ENCODE peak calls at places on chromosome 2, in four cellular contexts. U is IMR-90, O is mesendoderm, P is trophoblast cell. N is an unnamed sample.

GRCh38 chr2:225597911-225598310 is 198.4 kb downstream of the NYAP2 start:
- DNase-seq in U (no peak), P (peak), O (no peak), N (no peak)

GRCh38 chr2:10382313-10383061 is 65.6 kb downstream of the ODC1 start:
- DNase-seq in P (no peak), U (no peak), O (peak), N (peak)

GRCh38 chr2:238724728-238725127 is 123.2 kb upstream of the TWIST2 start:
- DNase-seq in U (no peak), O (no peak), P (no peak), N (no peak)

GRCh38 chr2:132593171-132593570 is 76.8 kb downstream of the LYPD1 start:
- DNase-seq in P (no peak), O (peak), U (peak), N (no peak)

GRCh38 chr2:239398536-239398935 is 2.3 kb downstream of the HDAC4 start:
- DNase-seq in P (no peak), U (no peak), O (no peak), N (peak)

GRCh38 chr2:29916571-29916970 is 4.8 kb downstream of the ALK start:
- DNase-seq in P (no peak), O (no peak), U (no peak), N (no peak)

GRCh38 chr2:168097431-168097830 is 150.0 kb downstream of the STK39 start:
- DNase-seq in U (no peak), O (no peak), P (peak), N (no peak)

GRCh38 chr2:238560234-238560633 is 133.5 kb downstream of the ASB1 start:
- DNase-seq in O (peak), P (no peak), U (no peak), N (peak)

GRCh38 chr2:57372237-57372962 is 674.2 kb upstream of the VRK2 start:
- DNase-seq in P (no peak), U (no peak), O (no peak), N (no peak)

GRCh38 chr2:231699006-231699405 is 9.3 kb upstream of the PTMA start:
- DNase-seq in P (no peak), U (peak), O (no peak), N (no peak)

GRCh38 chr2:58203018-58203417 is 38.1 kb downstream of the FANCL start:
- DNase-seq in U (no peak), O (no peak), P (no peak), N (no peak)

GRCh38 chr2:190119257-190119656 is 56.7 kb upstream of the MSTN start:
- DNase-seq in O (peak), P (no peak), U (no peak), N (peak)

GRCh38 chr2:71457123-71457958 is 4.0 kb downstream of the DYSF start:
- DNase-seq in U (no peak), P (no peak), O (no peak), N (no peak)
- H2AK5ac ChIP-seq in U (no peak), P (no peak), O (no peak), N (no peak)

DNA sequence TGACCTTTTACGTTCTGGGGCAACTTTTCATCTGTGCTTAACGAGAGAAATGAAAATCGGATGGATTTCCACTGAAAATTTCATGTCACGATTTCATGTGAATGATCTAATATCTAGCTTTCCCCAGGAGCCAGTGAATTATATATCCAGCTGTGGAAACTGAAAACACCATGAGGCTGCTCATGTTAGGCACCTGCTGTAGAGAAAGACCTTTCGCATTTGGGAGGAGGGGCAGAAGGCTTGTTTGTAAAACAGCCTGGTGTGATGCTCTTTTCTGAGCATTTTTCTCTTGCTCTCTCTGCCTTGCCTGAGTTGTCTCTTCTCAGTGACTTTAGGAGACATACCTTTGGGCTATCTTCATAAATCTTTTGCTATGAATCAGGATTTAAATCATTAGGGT is 84.6 kb upstream of the CYP1B1 start:
- DNase-seq in P (no peak), U (no peak), O (no peak), N (no peak)
- H2AK5ac ChIP-seq in P (no peak), U (no peak), O (no peak), N (no peak)

DNA sequence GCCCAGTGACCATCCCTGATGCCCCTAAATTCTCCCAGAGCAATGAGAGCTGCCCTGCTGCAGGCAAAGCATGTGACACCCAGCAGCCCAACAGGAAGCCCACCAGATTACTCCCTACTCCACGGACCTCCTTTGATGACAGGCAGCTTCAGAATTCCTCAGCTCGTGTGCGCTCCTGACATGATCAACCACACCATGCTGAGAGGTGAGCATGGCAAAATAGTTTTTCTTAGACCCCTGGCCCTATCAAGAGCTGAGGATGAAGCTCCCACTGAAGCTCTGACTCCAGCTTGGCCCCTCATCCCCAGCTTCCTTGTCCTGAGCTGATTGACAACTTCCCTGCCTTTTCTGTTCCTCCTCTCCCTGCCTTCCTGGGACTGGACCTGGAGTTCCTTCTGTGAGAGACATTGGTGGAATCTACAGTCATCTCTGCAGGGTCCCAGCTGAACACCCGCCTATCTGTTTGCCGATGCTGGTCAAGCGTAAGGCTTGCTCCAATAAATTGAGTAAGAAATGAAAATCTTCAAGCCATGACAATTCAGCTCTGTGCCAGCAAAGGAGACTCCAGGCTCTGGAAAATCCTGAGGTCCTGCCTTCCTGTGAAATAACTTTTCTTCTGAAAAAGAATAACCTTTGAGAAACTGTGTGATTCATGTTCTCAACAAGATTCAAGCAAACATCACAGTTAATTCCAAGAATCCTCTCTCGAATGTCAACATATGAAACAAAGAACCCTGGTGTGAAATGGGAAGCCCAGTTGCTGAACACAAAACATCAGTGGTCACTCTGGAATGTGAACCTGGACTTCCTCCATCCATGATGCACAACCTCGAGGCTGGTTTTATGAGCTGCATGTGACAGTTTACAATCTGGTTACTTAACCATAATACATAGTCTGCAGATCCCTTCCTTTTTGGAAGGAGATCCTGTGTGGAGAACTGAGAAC is 201.1 kb downstream of the SPP2 start:
- DNase-seq in O (no peak), U (peak), P (no peak), N (no peak)
- H2AK5ac ChIP-seq in O (no peak), U (peak), P (no peak), N (no peak)

GRCh38 chr2:108382196-108382595 is 4.4 kb downstream of the SULT1C4 start:
- DNase-seq in P (no peak), U (peak), O (peak), N (no peak)
- H2AK5ac ChIP-seq in P (no peak), U (no peak), O (no peak), N (no peak)

GRCh38 chr2:8544786-8545631 is 136.8 kb upstream of the ID2 start:
- DNase-seq in O (no peak), U (peak), P (peak), N (peak)

GRCh38 chr2:8544168-8544785 is 137.6 kb upstream of the ID2 start:
- DNase-seq in U (no peak), O (no peak), P (no peak), N (peak)

GRCh38 chr2:8543065-8543411 is 138.8 kb upstream of the ID2 start:
- DNase-seq in P (no peak), O (no peak), U (no peak), N (peak)

GRCh38 chr2:8542381-8543064 is 139.3 kb upstream of the ID2 start:
- DNase-seq in P (no peak), O (no peak), U (no peak), N (peak)

DNA sequence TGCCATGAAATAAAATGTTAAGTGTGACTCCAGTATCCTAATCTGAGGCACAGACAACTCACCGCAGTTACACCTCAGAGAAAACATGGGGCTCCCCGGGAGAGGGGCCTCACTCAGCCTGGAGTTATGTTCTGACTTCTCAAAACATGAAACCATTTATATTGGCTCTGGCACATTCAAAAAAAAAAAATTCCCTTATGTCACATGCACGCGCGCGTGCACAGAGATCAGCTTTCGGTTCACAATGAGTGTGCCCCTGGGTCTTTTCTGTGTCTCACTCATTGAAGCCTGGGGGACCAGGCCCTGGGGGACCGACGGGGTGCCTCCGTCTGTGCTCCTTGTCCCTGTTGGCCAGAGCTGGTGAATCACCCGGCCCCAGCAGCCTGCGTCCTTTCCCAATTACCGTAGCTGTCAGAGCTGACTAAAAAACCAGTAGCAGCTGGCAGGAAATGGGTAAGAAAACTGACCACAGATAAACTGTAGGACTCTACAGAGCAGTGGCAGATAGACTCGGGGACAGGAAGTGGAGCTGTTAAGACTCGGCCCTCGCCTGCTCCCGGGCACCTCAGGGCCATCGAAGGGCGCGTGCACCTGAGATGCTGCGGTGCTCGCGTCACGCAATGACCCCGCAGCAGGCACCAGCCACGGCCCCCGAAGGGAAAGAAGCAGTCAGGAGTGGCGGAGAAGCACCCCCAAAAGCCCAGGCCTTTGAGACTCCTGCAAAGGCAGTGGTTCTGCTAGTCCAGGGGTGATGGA is 138.3 kb upstream of the ID2 start:
- DNase-seq in O (no peak), U (peak), P (peak), N (peak)
- H2AK5ac ChIP-seq in O (no peak), U (peak), P (peak), N (no peak)

DNA sequence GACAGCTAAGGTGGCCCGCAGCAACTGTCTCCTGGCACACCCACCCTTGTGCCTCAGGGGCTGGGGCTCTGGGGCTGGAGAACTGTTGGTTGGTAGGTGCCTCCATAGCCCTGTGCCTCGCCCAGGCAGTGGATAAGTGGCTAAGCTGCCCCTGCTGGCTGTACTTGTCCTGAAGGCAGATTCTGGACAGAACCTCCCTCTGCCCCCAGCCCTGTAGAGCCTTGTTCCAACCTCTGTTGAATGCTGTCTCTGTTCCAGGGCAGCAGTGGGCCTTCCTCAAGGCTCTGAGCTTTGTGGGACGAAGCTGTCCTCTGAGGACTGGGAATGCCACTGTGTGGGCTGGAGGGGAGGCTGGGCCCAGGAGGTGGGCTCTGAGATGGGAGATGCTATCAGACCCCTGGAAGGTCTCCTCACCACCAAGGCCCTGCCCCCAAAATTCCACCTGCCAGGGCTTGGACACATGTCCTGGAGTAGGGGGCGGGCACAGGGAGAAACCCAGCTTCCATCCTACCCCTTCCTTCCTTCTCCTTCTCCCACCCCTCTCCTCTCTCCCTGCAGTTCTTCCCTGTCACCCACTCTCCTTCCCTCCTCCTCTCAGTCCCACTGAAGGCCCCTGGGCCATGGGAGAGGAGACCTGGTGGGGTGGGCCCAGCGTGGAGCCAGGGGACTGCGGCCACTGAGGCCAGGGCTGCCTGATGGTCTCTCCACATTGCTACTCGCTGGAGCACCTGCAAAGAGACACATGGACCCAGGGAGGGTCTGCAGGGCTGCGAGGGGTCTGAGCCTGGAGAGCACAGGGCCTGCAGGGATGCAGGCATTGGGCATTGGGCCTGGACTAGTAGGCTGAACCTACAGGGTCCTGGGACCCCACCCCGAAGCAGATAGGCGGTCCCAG is 1.7 kb upstream of the PDCD1 start:
- DNase-seq in O (no peak), U (no peak), P (no peak), N (no peak)
- H2AK5ac ChIP-seq in O (no peak), U (no peak), P (no peak), N (no peak)